ENCODE peak calls at places on chromosomes 13 and 19, in seven cellular contexts. One of them, this sample, is unnamed.

GRCh38 chr19:49862411-49863253 is 4.7 kb downstream of the PNKP start:
- DNase-seq in IMR-90: no peak
- DNase-seq in GM23248: no peak
- DNase-seq in GM23338: peak; percentile 87
- DNase-seq in K562: peak; percentile 83
- DNase-seq in neural progenitor cell: peak; percentile 52
- DNase-seq in SK-N-SH: peak; percentile 77
- DNase-seq in this sample: no peak

GRCh38 chr13:77390391-77390790 is 63.5 kb upstream of the MYCBP2 start:
- DNase-seq in GM23338: no peak
- DNase-seq in neural progenitor cell: no peak
- DNase-seq in K562: no peak
- DNase-seq in IMR-90: no peak
- DNase-seq in GM23248: peak; percentile 18
- DNase-seq in SK-N-SH: no peak
- DNase-seq in this sample: no peak

GRCh38 chr19:51136891-51137551 is 5.1 kb upstream of the SIGLEC7 start:
- DNase-seq in K562: peak; percentile 28
- DNase-seq in SK-N-SH: no peak
- DNase-seq in GM23338: no peak
- DNase-seq in GM23248: no peak
- DNase-seq in IMR-90: no peak
- DNase-seq in neural progenitor cell: no peak
- DNase-seq in this sample: no peak

GRCh38 chr13:38452656-38453055 is 103.0 kb downstream of the UFM1 start:
- DNase-seq in SK-N-SH: no peak
- DNase-seq in IMR-90: no peak
- DNase-seq in neural progenitor cell: no peak
- DNase-seq in K562: no peak
- DNase-seq in GM23338: no peak
- DNase-seq in GM23248: no peak
- DNase-seq in this sample: no peak

GRCh38 chr13:51057931-51058330 is 53.1 kb downstream of the C13orf42 start:
- DNase-seq in neural progenitor cell: no peak
- DNase-seq in GM23338: no peak
- DNase-seq in SK-N-SH: no peak
- DNase-seq in IMR-90: no peak
- DNase-seq in GM23248: no peak
- DNase-seq in K562: no peak
- DNase-seq in this sample: no peak

GRCh38 chr19:3275583-3276340 is 51.3 kb downstream of the CELF5 start:
- DNase-seq in GM23248: peak; percentile 90
- DNase-seq in SK-N-SH: peak; percentile 100
- DNase-seq in IMR-90: peak; percentile 60
- DNase-seq in neural progenitor cell: peak; percentile 97
- DNase-seq in K562: peak; percentile 93
- DNase-seq in GM23338: peak; percentile 96
- DNase-seq in this sample: peak; percentile 49

GRCh38 chr19:38280030-38280921 is 15.9 kb downstream of the SPINT2 start:
- DNase-seq in neural progenitor cell: no peak
- DNase-seq in IMR-90: no peak
- DNase-seq in K562: no peak
- DNase-seq in GM23338: no peak
- DNase-seq in GM23248: no peak
- DNase-seq in SK-N-SH: no peak
- DNase-seq in this sample: no peak

GRCh38 chr13:81078048-81078447 is 737.1 kb upstream of the SPRY2 start:
- DNase-seq in IMR-90: no peak
- DNase-seq in K562: no peak
- DNase-seq in GM23338: no peak
- DNase-seq in neural progenitor cell: no peak
- DNase-seq in GM23248: no peak
- DNase-seq in SK-N-SH: no peak
- DNase-seq in this sample: no peak

GRCh38 chr19:5578094-5578846 is 10.5 kb upstream of the TINCR start:
- DNase-seq in neural progenitor cell: peak; percentile 85
- DNase-seq in IMR-90: peak; percentile 38
- DNase-seq in GM23248: peak; percentile 71
- DNase-seq in GM23338: peak; percentile 83
- DNase-seq in SK-N-SH: peak; percentile 95
- DNase-seq in K562: peak; percentile 78
- DNase-seq in this sample: peak; percentile 40

GRCh38 chr13:77333521-77334083 is 6.7 kb upstream of the MYCBP2 start:
- DNase-seq in GM23338: no peak
- DNase-seq in SK-N-SH: peak; percentile 42
- DNase-seq in neural progenitor cell: no peak
- DNase-seq in K562: no peak
- DNase-seq in IMR-90: no peak
- DNase-seq in GM23248: no peak
- DNase-seq in this sample: no peak

GRCh38 chr13:95067303-95067702 is 233.9 kb downstream of the ABCC4 start:
- DNase-seq in GM23248: peak; percentile 42
- DNase-seq in GM23338: no peak
- DNase-seq in K562: no peak
- DNase-seq in IMR-90: peak; percentile 46
- DNase-seq in SK-N-SH: no peak
- DNase-seq in neural progenitor cell: no peak
- DNase-seq in this sample: peak; percentile 52
- H3K27me3 ChIP-seq in GM23248: no peaks in the 10 kb centered on the region
- H3K27me3 ChIP-seq in GM23338: no peaks in the 10 kb centered on the region
- H3K27me3 ChIP-seq in K562: no peaks in the 10 kb centered on the region
- H3K27me3 ChIP-seq in IMR-90: no peaks in the 10 kb centered on the region
- H3K27me3 ChIP-seq in SK-N-SH: no peaks in the 10 kb centered on the region
- H3K27me3 ChIP-seq in neural progenitor cell: no peaks in the 10 kb centered on the region
- H3K27me3 ChIP-seq in this sample: no peaks in the 10 kb centered on the region

GRCh38 chr13:28494537-28494860 is 429 bp downstream of the FLT1 start:
- DNase-seq in neural progenitor cell: peak; percentile 65
- DNase-seq in GM23338: no peak
- DNase-seq in K562: no peak
- DNase-seq in SK-N-SH: no peak
- DNase-seq in IMR-90: no peak
- DNase-seq in GM23248: peak; percentile 59
- DNase-seq in this sample: no peak
- H4K20me1 ChIP-seq in neural progenitor cell: peaks cover 23% of the 10 kb centered on the region
- H4K20me1 ChIP-seq in GM23338: peaks cover 14% of the 10 kb centered on the region
- H4K20me1 ChIP-seq in K562: no peaks in the 10 kb centered on the region
- H4K20me1 ChIP-seq in SK-N-SH: no peaks in the 10 kb centered on the region
- H4K20me1 ChIP-seq in IMR-90: peaks cover 4% of the 10 kb centered on the region
- H4K20me1 ChIP-seq in GM23248: no peaks in the 10 kb centered on the region
- H4K20me1 ChIP-seq in this sample: no peaks in the 10 kb centered on the region

DNA sequence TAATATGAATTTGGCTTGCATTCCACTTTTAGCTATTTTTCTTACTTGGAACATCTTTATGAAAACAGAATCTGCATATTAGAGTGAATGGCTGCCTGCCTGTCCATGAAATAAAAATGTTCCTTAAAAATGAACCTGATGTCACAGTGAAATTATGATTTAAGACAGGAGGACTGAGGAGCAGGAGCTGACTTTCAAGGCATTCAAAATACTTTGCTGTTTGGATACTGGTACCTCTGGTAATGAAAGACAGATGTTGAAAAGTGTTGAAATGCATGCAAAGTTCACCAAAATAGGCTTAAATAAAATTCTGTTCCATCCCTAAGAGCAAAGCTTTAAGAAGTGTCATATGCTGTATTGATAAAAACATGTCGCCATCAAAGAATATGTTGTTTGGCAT is 1.7 kb downstream of the ARHGEF7 start:
- DNase-seq in SK-N-SH: no peak
- DNase-seq in IMR-90: peak; percentile 14
- DNase-seq in K562: no peak
- DNase-seq in GM23338: no peak
- DNase-seq in GM23248: peak; percentile 68
- DNase-seq in neural progenitor cell: no peak
- DNase-seq in this sample: peak; percentile 55
- H3K27me3 ChIP-seq in SK-N-SH: peaks cover 52% of the 10 kb centered on the region
- H3K27me3 ChIP-seq in IMR-90: peaks cover 61% of the 10 kb centered on the region
- H3K27me3 ChIP-seq in K562: peaks cover 59% of the 10 kb centered on the region
- H3K27me3 ChIP-seq in GM23338: peaks cover 54% of the 10 kb centered on the region
- H3K27me3 ChIP-seq in GM23248: peaks cover 17% of the 10 kb centered on the region
- H3K27me3 ChIP-seq in neural progenitor cell: peaks cover 53% of the 10 kb centered on the region
- H3K27me3 ChIP-seq in this sample: peaks cover 24% of the 10 kb centered on the region

DNA sequence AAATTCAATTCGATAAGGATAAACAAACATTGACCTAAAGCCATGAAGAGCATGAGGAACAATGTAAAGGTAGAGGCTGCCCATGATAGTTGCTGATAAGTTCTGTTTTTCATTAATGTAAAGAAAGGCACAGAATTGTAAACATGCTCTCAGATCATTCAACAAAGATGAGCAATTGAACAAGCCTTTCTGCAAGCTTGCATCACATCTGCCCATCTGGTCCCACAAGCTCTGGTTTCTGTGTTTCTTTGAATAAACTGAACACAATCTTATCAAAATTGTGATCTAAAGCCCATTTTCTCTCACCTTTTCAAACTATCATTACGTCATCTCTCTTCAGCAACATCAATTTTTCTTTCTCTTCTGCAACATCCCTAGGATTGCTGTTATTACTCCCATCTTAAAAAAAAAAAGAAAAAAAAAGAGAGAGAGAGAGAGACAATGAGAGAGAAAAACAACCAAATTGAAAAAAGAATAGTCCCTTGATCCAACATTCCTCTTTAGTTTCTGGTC is 487.2 kb upstream of the GPC6 start:
- DNase-seq in neural progenitor cell: no peak
- DNase-seq in IMR-90: peak; percentile 5
- DNase-seq in SK-N-SH: no peak
- DNase-seq in GM23338: no peak
- DNase-seq in K562: no peak
- DNase-seq in GM23248: no peak
- DNase-seq in this sample: no peak
- H4K20me1 ChIP-seq in neural progenitor cell: no peaks in the 10 kb centered on the region
- H4K20me1 ChIP-seq in IMR-90: no peaks in the 10 kb centered on the region
- H4K20me1 ChIP-seq in SK-N-SH: no peaks in the 10 kb centered on the region
- H4K20me1 ChIP-seq in GM23338: no peaks in the 10 kb centered on the region
- H4K20me1 ChIP-seq in K562: no peaks in the 10 kb centered on the region
- H4K20me1 ChIP-seq in GM23248: no peaks in the 10 kb centered on the region
- H4K20me1 ChIP-seq in this sample: no peaks in the 10 kb centered on the region

This sample was measured in fibroblast of lung.